ENCODE peak calls at places on chromosomes 13 and 19, in five cellular contexts. N, D, X, L and B are unnamed samples.

GRCh38 chr13:98507060-98507797 is 69.7 kb downstream of the STK24 start:
- DNase-seq in X (no peak), N (no peak), D (peak; percentile 79), L (peak; percentile 45), B (no peak)

GRCh38 chr13:111472559-111473460 is 152.4 kb downstream of the TEX29 start:
- DNase-seq in X (no peak), N (no peak), D (no peak), L (no peak), B (no peak)

GRCh38 chr19:39870171-39870971 is 24.2 kb upstream of the FBL start:
- DNase-seq in X (peak; percentile 41), L (no peak), D (peak; percentile 52), N (no peak), B (no peak)

GRCh38 chr19:45428385-45429231 is 4.9 kb upstream of the ERCC1 start:
- DNase-seq in N (peak; percentile 59), D (peak; percentile 89), X (peak; percentile 72), L (peak; percentile 42), B (no peak)

GRCh38 chr13:24741016-24741662 is 22.8 kb upstream of the RNF17 start:
- DNase-seq in X (peak; percentile 54), N (no peak), L (no peak), D (no peak), B (no peak)

GRCh38 chr13:42412812-42413795 is 141.2 kb downstream of the AKAP11 start:
- DNase-seq in L (no peak), D (no peak), X (no peak), N (no peak), B (no peak)

GRCh38 chr19:46256855-46257254 is 27.3 kb downstream of the IGFL1 start:
- DNase-seq in N (peak; percentile 31), L (peak; percentile 53), X (no peak), D (no peak), B (no peak)

GRCh38 chr13:41919741-41920487 is 41.0 kb downstream of the VWA8 start:
- DNase-seq in X (no peak), N (no peak), D (no peak), L (no peak), B (no peak)

GRCh38 chr19:38049105-38049649 is 142.2 kb downstream of the SIPA1L3 start:
- DNase-seq in D (no peak), X (no peak), N (no peak), L (no peak), B (peak; percentile 88)

GRCh38 chr19:38391911-38392464 is 3.5 kb downstream of the SPRED3 start:
- DNase-seq in X (no peak), D (no peak), N (no peak), L (no peak), B (no peak)

GRCh38 chr19:49559928-49560327 is 20.4 kb downstream of the NOSIP start:
- DNase-seq in X (no peak), N (no peak), D (no peak), L (no peak), B (no peak)

GRCh38 chr19:29326849-29327840 is 114.2 kb upstream of the UQCRFS1 start:
- DNase-seq in X (no peak), N (no peak), L (no peak), D (no peak), B (no peak)
- H2AFZ ChIP-seq in X (no peak overlapping the region), N (no peak overlapping the region), L (no peak overlapping the region), D (no peak overlapping the region), B (no peak overlapping the region)

DNA sequence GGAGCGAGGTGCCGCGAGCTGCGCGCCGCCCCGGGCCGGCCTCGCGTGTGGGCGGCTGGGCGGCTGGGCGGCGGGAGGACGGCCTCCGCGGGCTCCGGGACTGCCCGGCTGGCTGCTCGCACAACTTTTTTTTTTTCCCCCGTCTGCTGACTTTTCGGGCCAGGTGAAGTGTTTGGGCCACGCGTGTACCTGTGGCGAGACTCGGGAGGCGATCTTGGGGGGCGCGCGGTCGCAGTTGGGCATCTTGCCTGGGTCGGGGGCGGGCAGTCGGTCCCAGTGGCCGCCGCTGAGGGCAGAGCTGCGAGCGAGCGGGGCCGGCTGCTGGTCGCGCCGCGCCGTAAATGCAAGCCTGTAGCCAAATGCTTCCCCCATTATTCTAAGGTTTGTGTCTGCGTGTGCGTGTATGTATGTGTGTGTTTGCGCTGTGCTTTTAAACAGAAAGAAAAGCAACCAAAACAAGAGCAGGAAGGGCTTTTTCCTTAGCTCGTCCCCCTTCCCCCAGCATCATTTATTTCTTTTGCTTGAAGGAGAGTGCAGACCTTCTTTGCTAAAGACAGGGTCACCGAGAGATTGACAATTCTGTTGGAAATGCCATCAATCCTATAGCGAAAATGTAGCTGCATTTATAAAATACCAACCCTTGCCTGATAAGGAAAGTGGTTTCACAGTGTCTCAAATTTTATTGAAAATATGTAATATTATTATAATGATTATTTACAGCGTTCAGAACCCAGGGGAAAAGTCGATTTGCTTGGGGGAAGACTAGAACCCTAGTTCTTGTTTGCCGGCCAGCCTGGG is 143.3 kb upstream of the ZNF536 start:
- DNase-seq in L (peak; percentile 11), N (peak; percentile 6), X (no peak), D (peak; percentile 65), B (no peak)
- H2AFZ ChIP-seq in L (no peak overlapping the region), N (peak overlapping the region; percentile 63), X (no peak overlapping the region), D (no peak overlapping the region), B (no peak overlapping the region)

DNA sequence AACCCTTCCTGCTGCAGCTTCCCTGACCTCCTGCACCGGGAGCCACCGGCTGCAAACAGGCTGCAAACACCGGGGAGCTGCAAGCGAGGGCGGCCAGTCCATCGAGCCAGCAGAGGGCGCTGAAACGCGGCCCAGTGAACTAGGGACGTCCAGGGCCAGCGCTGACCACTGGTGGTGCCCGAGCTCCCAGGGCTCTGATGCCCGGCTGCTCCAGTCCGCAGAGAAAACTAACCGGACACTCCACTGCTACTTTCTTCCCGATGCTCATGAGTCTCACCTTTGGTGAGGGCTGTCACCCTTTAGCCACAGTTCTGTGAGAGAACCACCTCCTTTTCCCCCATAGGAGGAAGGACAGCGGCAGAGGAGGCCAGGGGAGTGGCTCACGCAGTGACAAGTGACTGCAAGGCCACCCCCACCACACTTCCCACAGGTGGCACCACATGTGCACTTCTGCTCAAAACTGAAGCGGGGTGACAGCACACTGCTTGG is 82.8 kb upstream of the MTIF3 start:
- DNase-seq in D (peak; percentile 94), L (peak; percentile 69), X (peak; percentile 52), N (peak; percentile 59), B (peak; percentile 11)
- H2AFZ ChIP-seq in D (peak overlapping the region; percentile 100), L (peak overlapping the region; percentile 81), X (peak overlapping the region; percentile 71), N (peak overlapping the region; percentile 92), B (no peak overlapping the region)

GRCh38 chr19:6110360-6110977 is at the start of gene RFX2:
- DNase-seq in N (peak; percentile 98), L (peak; percentile 98), D (peak; percentile 100), X (peak; percentile 97), B (peak; percentile 94)
- H2AFZ ChIP-seq in N (peak within 1 kb of the TSS; percentile 94), L (peak within 1 kb of the TSS; percentile 52), D (no peak within 1 kb of the TSS), X (peak within 1 kb of the TSS; percentile 94), B (peak within 1 kb of the TSS; percentile 19)

GRCh38 chr13:30848332-30849027 is 57.6 kb upstream of the MEDAG start:
- DNase-seq in N (no peak), D (no peak), X (no peak), L (no peak), B (no peak)
- H2AFZ ChIP-seq in N (peak overlapping the region; percentile 68), D (no peak overlapping the region), X (no peak overlapping the region), L (no peak overlapping the region), B (no peak overlapping the region)

DNA sequence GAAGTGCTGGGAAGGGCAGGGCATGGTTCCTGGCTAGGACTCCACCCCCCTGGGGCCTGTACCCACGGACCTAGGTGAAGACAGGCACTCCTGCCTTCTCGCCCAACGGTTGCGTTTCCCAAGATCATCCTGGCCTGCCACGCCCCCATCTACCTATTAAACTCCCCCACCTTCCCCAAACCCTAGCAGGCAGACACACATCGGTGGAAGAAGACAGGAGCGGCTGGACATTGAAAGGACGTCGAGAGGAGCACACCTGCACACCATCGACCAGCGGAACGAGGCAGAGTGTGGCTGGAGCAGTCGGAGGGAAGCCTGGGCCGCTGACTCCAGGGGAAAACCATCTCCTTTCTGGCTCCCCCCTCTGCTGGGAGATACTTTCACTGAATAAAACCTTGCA is 45.6 kb upstream of the ALOX5AP start:
- DNase-seq in D (no peak), X (no peak), L (no peak), N (no peak), B (no peak)
- H2AFZ ChIP-seq in D (no peak overlapping the region), X (peak overlapping the region; percentile 93), L (no peak overlapping the region), N (peak overlapping the region; percentile 92), B (no peak overlapping the region)

GRCh38 chr19:1511318-1511988 is 1.4 kb downstream of the ADAMTSL5 start:
- DNase-seq in N (no peak), D (no peak), L (no peak), X (no peak), B (no peak)

GRCh38 chr19:1513492-1514294 is 874 bp upstream of the ADAMTSL5 start:
- DNase-seq in X (peak; percentile 93), D (peak; percentile 57), N (peak; percentile 53), L (peak; percentile 42), B (peak; percentile 64)

GRCh38 chr19:1514295-1514661 is 1.5 kb upstream of the ADAMTSL5 start:
- DNase-seq in N (no peak), L (no peak), X (no peak), D (no peak), B (no peak)

GRCh38 chr19:1511989-1512338 is 855 bp downstream of the ADAMTSL5 start:
- DNase-seq in N (no peak), X (no peak), L (no peak), D (no peak), B (no peak)

GRCh38 chr19:1512671-1513491 is at the start of gene ADAMTSL5:
- DNase-seq in X (peak; percentile 85), N (peak; percentile 28), L (peak; percentile 50), D (peak; percentile 45), B (peak; percentile 72)
- H2AFZ ChIP-seq in X (peak within 1 kb of the TSS; percentile 80), N (peak within 1 kb of the TSS; percentile 90), L (no peak within 1 kb of the TSS), D (no peak within 1 kb of the TSS), B (peak within 1 kb of the TSS; percentile 90)

GRCh38 chr13:37168922-37169321 is 63.5 kb upstream of the CSNK1A1L start:
- DNase-seq in X (no peak), N (no peak), D (no peak), L (no peak), B (no peak)
- H2AFZ ChIP-seq in X (no peak overlapping the region), N (peak overlapping the region; percentile 12), D (peak overlapping the region; percentile 36), L (peak overlapping the region; percentile 57), B (no peak overlapping the region)

DNA sequence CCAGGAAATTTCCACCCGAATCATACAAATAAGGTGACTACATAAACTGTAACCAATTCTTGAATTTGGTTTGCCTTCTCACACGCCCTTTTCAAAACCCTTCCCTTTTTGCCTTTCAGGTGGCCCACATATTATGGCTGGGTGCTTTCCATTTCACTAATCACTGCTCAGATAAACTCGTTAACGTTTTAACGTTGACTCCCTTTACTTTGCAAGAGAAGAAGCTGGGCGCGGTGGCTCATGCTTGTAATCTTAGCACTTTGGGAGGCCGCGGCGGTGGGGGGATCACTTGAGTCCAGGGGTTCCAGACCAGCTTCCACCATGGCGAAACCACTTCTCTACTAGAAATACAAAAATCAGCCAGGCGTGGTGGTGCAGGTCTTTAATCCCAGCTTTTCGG is 19.8 kb upstream of the ZNF91 start:
- DNase-seq in X (no peak), L (no peak), N (no peak), D (peak; percentile 42), B (no peak)
- H2AFZ ChIP-seq in X (no peak overlapping the region), L (no peak overlapping the region), N (no peak overlapping the region), D (peak overlapping the region; percentile 94), B (no peak overlapping the region)

GRCh38 chr19:5621945-5622464 is 571 bp downstream of the SAFB2 start:
- DNase-seq in L (no peak), N (no peak), D (peak; percentile 29), X (no peak), B (peak; percentile 17)
- H2AFZ ChIP-seq in L (no peak overlapping the region), N (peak overlapping the region; percentile 97), D (no peak overlapping the region), X (peak overlapping the region; percentile 91), B (peak overlapping the region; percentile 93)